ENCODE peak calls at places on chromosomes 6 and 20, in five cellular contexts. K is MM.1S, R is IMR-90, W is fibroblast of lung, U is K562. P is an unnamed sample. For H4K20me1, the result is how much of the 10 kb centered on the place peaks cover.

GRCh38 chr6:81987293-81987692 is 234.8 kb upstream of the TENT5A start:
- DNase-seq in R (no peak), W (no peak), U (no peak), K (no peak), P (no peak)

GRCh38 chr6:52087498-52087999 is at the start of gene PKHD1:
- DNase-seq in W (no peak), K (no peak), U (no peak), R (peak), P (no peak)

GRCh38 chr20:51800132-51800721 is 2.1 kb downstream of the SALL4 start:
- DNase-seq in K (peak), U (peak), R (no peak), W (peak), P (no peak)

GRCh38 chr20:62311150-62311549 is 8.4 kb downstream of the ADRM1 start:
- DNase-seq in W (no peak), K (no peak), R (no peak), U (no peak), P (no peak)

GRCh38 chr6:82589509-82590206 is 226.0 kb downstream of the TPBG start:
- DNase-seq in R (peak), U (no peak), W (peak), K (peak), P (peak)

GRCh38 chr6:154887051-154887450 is 108.1 kb upstream of the TIAM2 start:
- DNase-seq in W (no peak), R (peak), U (no peak), K (no peak), P (peak)

GRCh38 chr20:15297059-15297875 is 959.9 kb upstream of the FLRT3 start:
- DNase-seq in W (no peak), K (no peak), R (no peak), U (no peak), P (no peak)

GRCh38 chr20:21229163-21229562 is 74.0 kb upstream of the XRN2 start:
- DNase-seq in W (no peak), U (no peak), K (no peak), R (peak), P (peak)

GRCh38 chr6:101011165-101011564 is 130.0 kb upstream of the ASCC3 start:
- DNase-seq in K (peak), R (no peak), W (no peak), U (no peak), P (no peak)

GRCh38 chr6:31356216-31356945 is 598 bp downstream of the HLA-B start:
- DNase-seq in R (peak), U (no peak), K (peak), W (peak), P (no peak)

GRCh38 chr6:72551470-72551869 is 70.4 kb upstream of the KCNQ5 start:
- DNase-seq in U (no peak), K (no peak), W (no peak), R (no peak), P (no peak)

GRCh38 chr6:170221753-170222400 is 69.0 kb downstream of the DLL1 start:
- DNase-seq in U (no peak), W (no peak), R (no peak), K (no peak), P (no peak)

GRCh38 chr6:23696946-23697345 is 429.1 kb upstream of the NRSN1 start:
- DNase-seq in R (no peak), U (no peak), W (no peak), K (no peak), P (peak)

GRCh38 chr6:71419954-71420692 is 131.5 kb downstream of the OGFRL1 start:
- DNase-seq in U (no peak), R (peak), K (peak), W (peak), P (no peak)

GRCh38 chr20:62328684-62329388 is 26.0 kb downstream of the ADRM1 start:
- DNase-seq in U (no peak), K (no peak), R (no peak), W (no peak), P (no peak)

GRCh38 chr6:15376900-15377487 is 131.1 kb downstream of the JARID2 start:
- DNase-seq in W (no peak), K (no peak), R (no peak), U (no peak), P (no peak)
- H4K20me1 ChIP-seq in W (under half), K (under half), R (half or more), U (under half), P (half or more)

GRCh38 chr20:32971703-32972161 is 32.5 kb downstream of the SUN5 start:
- DNase-seq in R (no peak), W (no peak), K (no peak), U (no peak), P (no peak)
- H3K9ac ChIP-seq in R (no peak), W (no peak), K (no peak), U (no peak), P (no peak)

GRCh38 chr6:138975815-138976214 is 12.2 kb downstream of the REPS1 start:
- DNase-seq in W (no peak), U (no peak), R (no peak), K (no peak), P (no peak)
- H4K20me1 ChIP-seq in W (under half), U (under half), R (under half), K (under half), P (under half)

DNA sequence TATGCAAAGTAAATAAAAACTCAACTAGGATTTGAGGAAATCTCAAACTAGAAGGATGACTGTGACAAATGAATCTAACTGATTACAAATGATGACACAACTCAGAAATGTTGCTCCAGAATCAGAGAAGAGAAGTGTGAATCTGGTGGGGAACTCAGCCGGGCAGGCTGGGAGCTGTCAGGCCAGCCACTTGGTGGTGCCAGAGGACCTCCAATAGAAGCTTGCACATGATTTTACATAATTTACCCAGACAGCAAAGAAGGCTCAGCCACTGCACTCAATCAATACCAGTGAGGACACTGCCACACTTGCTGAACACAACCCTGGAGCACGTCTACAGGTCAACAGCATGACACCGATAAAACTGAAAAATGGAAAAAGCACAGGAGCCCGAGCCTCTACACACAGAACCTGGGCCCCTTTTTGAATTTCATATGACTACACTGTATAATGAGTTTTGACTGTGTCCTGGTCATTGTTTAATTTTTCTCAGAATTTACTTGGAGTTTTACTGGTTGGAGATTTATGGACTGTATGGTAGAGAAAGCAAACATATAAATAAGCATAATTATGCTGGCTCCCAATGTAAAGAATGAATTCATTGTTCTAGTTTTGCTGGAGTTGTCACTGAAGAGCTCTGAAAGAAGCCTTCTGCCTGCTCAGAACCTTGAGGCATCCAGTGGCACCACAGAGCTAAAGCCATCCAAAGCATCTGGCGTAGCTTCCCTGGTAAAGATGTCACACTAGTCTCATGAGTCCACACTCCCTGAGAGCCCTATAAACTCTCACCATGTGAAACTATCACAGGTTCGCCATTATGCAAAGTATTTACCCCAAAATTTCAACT is 296.5 kb downstream of the THBS2 start:
- DNase-seq in K (peak), R (peak), U (peak), W (peak), P (peak)
- H3K9ac ChIP-seq in K (no peak), R (no peak), U (no peak), W (no peak), P (no peak)

GRCh38 chr6:7175463-7175862 is 67.7 kb downstream of the RREB1 start:
- DNase-seq in U (no peak), K (no peak), R (peak), W (peak), P (peak)
- H4K20me1 ChIP-seq in U (under half), K (under half), R (half or more), W (under half), P (half or more)

GRCh38 chr6:8182857-8183256 is 80.5 kb upstream of the EEF1E1 start:
- DNase-seq in R (no peak), U (no peak), W (no peak), K (no peak), P (no peak)
- H3K9ac ChIP-seq in R (no peak), U (no peak), W (no peak), K (no peak), P (no peak)

GRCh38 chr20:2131366-2131765 is 29.7 kb downstream of the STK35 start:
- DNase-seq in K (no peak), W (peak), U (no peak), R (peak), P (peak)
- H4K20me1 ChIP-seq in K (under half), W (under half), U (under half), R (half or more), P (half or more)